ENCODE peak calls at places on chromosomes 11 and 22, in nine cellular contexts. J is transverse colon, Q is gastrocnemius medialis, Z is fibroblast of the aortic adventitia, Y is neural progenitor cell, K is GM12865, U is lower leg skin, M is AG09309, P is foreskin fibroblast. F is an unnamed sample.

GRCh38 chr22:18065256-18065655 is 12.5 kb upstream of the PEX26 start:
- DNase-seq in Y (peak; percentile 27), Q (no peak), K (no peak), P (no peak), M (no peak), J (no peak), U (no peak), Z (no peak), F (no peak)

GRCh38 chr22:27843441-27843840 is 41.9 kb upstream of the MN1 start:
- DNase-seq in Z (no peak), P (no peak), U (no peak), Y (no peak), Q (no peak), M (no peak), K (no peak), J (no peak), F (no peak)

GRCh38 chr11:790721-791564 is 1.1 kb upstream of the CEND1 start:
- DNase-seq in Z (peak; percentile 30), Q (no peak), M (no peak), Y (peak; percentile 63), P (peak; percentile 74), K (no peak), U (no peak), J (no peak), F (no peak)

GRCh38 chr22:49046000-49046545 is 781.6 kb downstream of the BRD1 start:
- DNase-seq in Y (no peak), P (no peak), J (no peak), Z (no peak), K (no peak), U (no peak), Q (no peak), M (no peak), F (no peak)

GRCh38 chr22:19943665-19944026 is 2.0 kb upstream of the TXNRD2 start:
- DNase-seq in J (no peak), Q (no peak), M (peak; percentile 55), Y (no peak), P (peak; percentile 75), K (peak; percentile 37), Z (peak; percentile 43), U (no peak), F (no peak)

GRCh38 chr11:67351275-67352005 is 1.9 kb downstream of the POLD4 start:
- DNase-seq in Y (peak; percentile 79), K (peak; percentile 90), P (peak; percentile 91), J (peak; percentile 77), Z (peak; percentile 88), U (peak; percentile 91), M (no peak), Q (no peak), F (no peak)

GRCh38 chr11:126601136-126601535 is 245.7 kb downstream of the ST3GAL4 start:
- DNase-seq in M (no peak), K (no peak), U (no peak), P (no peak), Z (no peak), J (no peak), Q (no peak), Y (no peak), F (no peak)

GRCh38 chr11:70504246-70505020 is 106.1 kb downstream of the CTTN start:
- DNase-seq in P (no peak), Y (no peak), U (no peak), Q (no peak), J (no peak), M (no peak), Z (no peak), K (no peak), F (no peak)

GRCh38 chr11:62266558-62266957 is 3.4 kb upstream of the SCGB2A2 start:
- DNase-seq in U (no peak), J (no peak), K (no peak), Q (no peak), Z (peak; percentile 9), M (no peak), P (peak; percentile 33), Y (no peak), F (no peak)

GRCh38 chr11:63933459-63933858 is 5.3 kb upstream of the NAA40 start:
- DNase-seq in Y (no peak), Z (peak; percentile 28), M (no peak), Q (no peak), J (no peak), K (no peak), U (no peak), P (peak; percentile 33), F (no peak)

GRCh38 chr11:70715636-70716035 is 317.3 kb downstream of the CTTN start:
- DNase-seq in Y (no peak), P (no peak), Z (no peak), U (no peak), J (no peak), M (no peak), Q (no peak), K (no peak), F (no peak)

GRCh38 chr11:394034-394857 is at the start of gene PKP3:
- DNase-seq in K (no peak), Y (peak; percentile 63), Q (no peak), Z (peak; percentile 41), U (no peak), M (no peak), P (peak; percentile 73), J (peak; percentile 93), F (no peak)

GRCh38 chr11:120805960-120806555 is 217.8 kb upstream of the TBCEL start:
- DNase-seq in Y (no peak), K (peak; percentile 14), M (no peak), U (no peak), Z (no peak), P (no peak), J (no peak), Q (no peak), F (no peak)

GRCh38 chr22:36465232-36466021 is 16.0 kb downstream of the TXN2 start:
- DNase-seq in Y (no peak), K (no peak), Z (peak; percentile 81), U (peak; percentile 92), P (peak; percentile 85), J (peak; percentile 80), M (no peak), Q (peak; percentile 94), F (peak; percentile 57)

GRCh38 chr11:65634905-65635731 is 2.8 kb upstream of the SIPA1 start:
- DNase-seq in Y (no peak), Q (no peak), J (no peak), U (no peak), P (no peak), M (no peak), Z (no peak), K (no peak), F (no peak)

GRCh38 chr11:65639623-65640482 is 2.0 kb downstream of the SIPA1 start:
- DNase-seq in Y (no peak), K (peak; percentile 94), U (no peak), Z (no peak), P (no peak), J (peak; percentile 67), Q (no peak), M (no peak), F (no peak)

GRCh38 chr11:65636108-65636809 is 1.6 kb upstream of the SIPA1 start:
- DNase-seq in U (no peak), P (no peak), Q (no peak), K (no peak), M (no peak), Y (no peak), J (no peak), Z (no peak), F (no peak)

GRCh38 chr11:65636810-65637557 is 917 bp upstream of the SIPA1 start:
- DNase-seq in Q (no peak), J (no peak), U (no peak), Y (no peak), K (no peak), M (no peak), P (no peak), Z (no peak), F (no peak)

GRCh38 chr11:65637794-65638317 is at the start of gene SIPA1:
- DNase-seq in K (peak; percentile 82), Q (peak; percentile 28), P (peak; percentile 98), Y (peak; percentile 95), M (peak; percentile 56), J (peak; percentile 80), U (no peak), Z (peak; percentile 81), F (no peak)
- TF ChIP-seq CTCF in K (peak; percentile 13), Q (peak; percentile 42), P (peak; percentile 50), Y (peak; percentile 58), M (peak; percentile 66), J (peak; percentile 10), U (no peak), Z (peak; percentile 56), F (peak; percentile 65)

DNA sequence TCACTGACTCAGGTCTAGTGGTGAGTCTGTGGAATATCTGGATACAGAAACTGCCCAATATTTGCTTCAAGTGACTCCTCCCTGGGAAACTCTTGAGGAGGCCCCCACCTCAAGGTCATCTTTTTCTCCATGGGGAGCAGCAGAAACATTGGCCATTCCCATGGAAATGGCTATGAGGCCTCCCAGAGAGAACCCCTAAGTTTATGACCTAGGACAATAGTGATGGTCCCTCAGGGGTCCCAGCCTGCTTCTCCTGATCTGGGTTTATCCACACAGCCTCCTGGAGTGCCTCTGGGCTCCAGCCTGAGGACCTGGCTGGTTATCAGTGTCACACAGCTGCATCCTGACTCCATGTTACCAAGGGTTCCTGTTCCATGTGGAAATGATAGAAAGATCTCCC is 131.2 kb downstream of the ZNF280B start:
- DNase-seq in Z (no peak), Q (no peak), U (no peak), J (no peak), K (no peak), P (no peak), M (no peak), Y (no peak), F (no peak)
- H3K4me3 ChIP-seq in Z (no peak overlapping the region), Q (no peak overlapping the region), U (no peak overlapping the region), J (no peak overlapping the region), K (no peak overlapping the region), P (no peak overlapping the region), M (no peak overlapping the region), Y (no peak overlapping the region), F (no peak overlapping the region)

GRCh38 chr11:11163256-11163655 is 189.8 kb downstream of the CSNK2A3 start:
- DNase-seq in P (peak; percentile 42), K (no peak), M (no peak), Y (peak; percentile 23), Q (no peak), U (no peak), Z (no peak), J (no peak), F (no peak)
- TF ChIP-seq CTCF in P (no peak), K (no peak), M (no peak), Y (peak; percentile 28), Q (no peak), U (no peak), Z (peak; percentile 32), J (peak; percentile 20), F (peak; percentile 17)

GRCh38 chr11:18865261-18865660 is 73.7 kb upstream of the PTPN5 start:
- DNase-seq in Z (no peak), P (no peak), U (no peak), Y (no peak), Q (no peak), K (no peak), M (no peak), J (no peak), F (no peak)
- H3K4me3 ChIP-seq in Z (no peak overlapping the region), P (no peak overlapping the region), U (no peak overlapping the region), Y (no peak overlapping the region), Q (no peak overlapping the region), K (no peak overlapping the region), M (no peak overlapping the region), J (no peak overlapping the region), F (no peak overlapping the region)

F was measured in AG04449.